ENCODE peak calls at places on chromosome 13, in six cellular contexts. V, P, E, D, B and U are unnamed samples.

GRCh38 chr13:30002577-30002976 is 152.2 kb upstream of the UBL3 start:
- DNase-seq in D (no peak), V (peak; percentile 60), E (no peak), P (no peak), B (peak; percentile 65), U (no peak)

GRCh38 chr13:28744091-28744536 is 25.3 kb upstream of the SLC46A3 start:
- DNase-seq in P (peak; percentile 8), V (no peak), D (no peak), E (peak; percentile 58), B (peak; percentile 90), U (no peak)

GRCh38 chr13:112256716-112257497 is 119.2 kb upstream of the SPACA7 start:
- DNase-seq in P (no peak), V (no peak), D (no peak), E (no peak), B (no peak), U (no peak)

GRCh38 chr13:78978381-78978998 is 319.5 kb upstream of the OBI1 start:
- DNase-seq in B (peak; percentile 81), V (peak; percentile 17), P (peak; percentile 52), D (peak; percentile 25), E (no peak), U (no peak)

GRCh38 chr13:50198508-50198907 is 183.3 kb downstream of the KCNRG start:
- DNase-seq in B (peak; percentile 95), P (no peak), D (no peak), E (no peak), V (no peak), U (no peak)

GRCh38 chr13:49052801-49053200 is 77.1 kb downstream of the FNDC3A start:
- DNase-seq in D (no peak), V (no peak), B (peak; percentile 70), E (no peak), P (no peak), U (no peak)

GRCh38 chr13:23715092-23715761 is 145.0 kb downstream of the TNFRSF19 start:
- DNase-seq in V (no peak), E (no peak), P (no peak), B (no peak), D (no peak), U (no peak)

GRCh38 chr13:20943519-20944012 is 41.0 kb upstream of the XPO4 start:
- DNase-seq in E (peak; percentile 84), V (peak; percentile 95), D (peak; percentile 86), P (peak; percentile 85), B (peak; percentile 98), U (peak; percentile 62)

GRCh38 chr13:33519561-33520479 is 234.3 kb upstream of the STARD13 start:
- DNase-seq in P (no peak), E (no peak), V (peak; percentile 86), B (peak; percentile 87), D (no peak), U (no peak)

GRCh38 chr13:50156140-50156539 is 140.9 kb downstream of the KCNRG start:
- DNase-seq in P (no peak), E (no peak), B (peak; percentile 72), V (peak; percentile 28), D (no peak), U (no peak)

GRCh38 chr13:40813662-40814454 is 24.4 kb downstream of the SLC25A15 start:
- DNase-seq in E (peak; percentile 44), D (no peak), B (peak; percentile 55), V (no peak), P (no peak), U (no peak)

GRCh38 chr13:96089749-96090239 is at the start of gene HS6ST3:
- DNase-seq in B (peak; percentile 9), E (peak; percentile 79), D (peak; percentile 73), V (no peak), P (peak; percentile 40), U (no peak)

GRCh38 chr13:20616059-20616797 is 49.3 kb downstream of the IFT88 start:
- DNase-seq in E (no peak), V (peak; percentile 72), D (no peak), P (no peak), B (peak; percentile 92), U (no peak)

GRCh38 chr13:72368031-72368430 is 359.4 kb downstream of the MZT1 start:
- DNase-seq in E (no peak), P (no peak), D (no peak), V (no peak), B (no peak), U (no peak)

GRCh38 chr13:99067160-99067985 is 89.5 kb upstream of the DOCK9 start:
- DNase-seq in V (peak; percentile 43), D (no peak), E (no peak), B (peak; percentile 91), P (no peak), U (no peak)

GRCh38 chr13:98979012-98979411 is 1.1 kb upstream of the DOCK9 start:
- DNase-seq in D (no peak), P (no peak), B (no peak), E (no peak), V (no peak), U (no peak)

GRCh38 chr13:43411741-43412140 is 375.0 kb downstream of the ENOX1 start:
- DNase-seq in P (no peak), E (no peak), D (no peak), B (no peak), V (no peak), U (no peak)

GRCh38 chr13:93307166-93307565 is 80.6 kb downstream of the GPC6 start:
- DNase-seq in D (no peak), V (no peak), B (no peak), P (no peak), E (no peak), U (no peak)

GRCh38 chr13:30696278-30697176 is 38.8 kb upstream of the ALOX5AP start:
- DNase-seq in D (no peak), E (peak; percentile 47), V (no peak), B (no peak), P (peak; percentile 29), U (no peak)

GRCh38 chr13:85828094-85828684 is 29.0 kb upstream of the SLITRK6 start:
- DNase-seq in E (no peak), V (no peak), P (no peak), B (peak; percentile 35), D (no peak), U (no peak)

GRCh38 chr13:98466634-98467236 is 110.2 kb downstream of the STK24 start:
- DNase-seq in B (peak; percentile 71), D (no peak), P (peak; percentile 83), V (no peak), E (peak; percentile 77), U (no peak)

GRCh38 chr13:47474845-47475244 is 526.2 kb downstream of the SUCLA2 start:
- DNase-seq in D (no peak), E (no peak), P (no peak), V (no peak), B (no peak), U (no peak)

GRCh38 chr13:43095771-43096719 is 72.7 kb downstream of the DNAJC15 start:
- DNase-seq in V (no peak), E (no peak), D (no peak), B (peak; percentile 23), P (no peak), U (no peak)

GRCh38 chr13:40352807-40353562 is 313.5 kb downstream of the FOXO1 start:
- DNase-seq in B (peak; percentile 32), V (no peak), P (no peak), D (no peak), E (no peak), U (no peak)

GRCh38 chr13:32309812-32310706 is 5.1 kb downstream of the ZAR1L start:
- DNase-seq in B (peak; percentile 82), E (peak; percentile 32), D (no peak), V (no peak), P (peak; percentile 11), U (no peak)

GRCh38 chr13:52446265-52446664 is 4.2 kb downstream of the VPS36 start:
- DNase-seq in D (no peak), B (no peak), E (no peak), V (no peak), P (no peak), U (no peak)

GRCh38 chr13:25687622-25688225 is 315.9 kb downstream of the ATP8A2 start:
- DNase-seq in P (no peak), V (no peak), E (no peak), B (no peak), D (no peak), U (no peak)

DNA sequence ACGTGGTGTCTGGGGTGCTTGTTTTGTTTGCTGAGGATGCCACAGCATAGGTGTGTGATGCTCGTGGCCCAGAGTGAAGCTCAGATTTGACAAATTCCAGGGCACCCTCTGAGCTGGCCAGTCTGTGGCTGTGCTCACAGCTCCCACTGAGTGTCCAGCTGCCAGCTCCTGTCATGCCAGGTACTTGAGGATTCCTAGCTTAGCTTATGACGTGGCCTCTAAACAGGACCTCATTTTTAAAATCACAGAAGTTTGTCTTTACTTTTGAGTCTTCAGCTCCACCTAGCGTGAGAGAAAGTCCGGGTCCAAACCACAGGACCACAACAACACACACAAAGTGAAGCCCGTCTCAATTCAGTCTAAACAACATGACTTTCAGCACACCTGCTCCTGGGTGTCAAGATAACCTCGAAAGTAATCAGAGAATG is 117.3 kb downstream of the RAB20 start:
- DNase-seq in B (peak; percentile 76), E (no peak), P (no peak), V (no peak), D (no peak), U (no peak)
- TF ChIP-seq CTCF in B (peak; percentile 41), E (no peak), P (no peak), V (peak; percentile 65), D (no peak), U (no peak)

GRCh38 chr13:42028113-42028799 is 20.2 kb upstream of the DGKH start:
- DNase-seq in E (no peak), B (no peak), V (no peak), P (no peak), D (no peak), U (no peak)

GRCh38 chr13:42017264-42017663 is 31.2 kb upstream of the DGKH start:
- DNase-seq in B (no peak), E (no peak), V (no peak), D (no peak), P (no peak), U (no peak)

GRCh38 chr13:42027286-42027685 is 21.2 kb upstream of the DGKH start:
- DNase-seq in P (no peak), V (no peak), E (no peak), B (no peak), D (no peak), U (no peak)

GRCh38 chr13:42022796-42023493 is 25.5 kb upstream of the DGKH start:
- DNase-seq in E (no peak), B (peak; percentile 56), D (no peak), V (no peak), P (no peak), U (no peak)
- TF ChIP-seq CTCF in E (no peak), B (no peak), D (no peak), V (no peak), P (no peak), U (no peak)

GRCh38 chr13:114146629-114147028 is 14.2 kb upstream of the RASA3 start:
- DNase-seq in V (no peak), D (no peak), E (no peak), B (no peak), P (peak; percentile 53), U (no peak)
- TF ChIP-seq CTCF in V (peak; percentile 29), D (no peak), E (peak; percentile 49), B (peak; percentile 30), P (no peak), U (no peak)

DNA sequence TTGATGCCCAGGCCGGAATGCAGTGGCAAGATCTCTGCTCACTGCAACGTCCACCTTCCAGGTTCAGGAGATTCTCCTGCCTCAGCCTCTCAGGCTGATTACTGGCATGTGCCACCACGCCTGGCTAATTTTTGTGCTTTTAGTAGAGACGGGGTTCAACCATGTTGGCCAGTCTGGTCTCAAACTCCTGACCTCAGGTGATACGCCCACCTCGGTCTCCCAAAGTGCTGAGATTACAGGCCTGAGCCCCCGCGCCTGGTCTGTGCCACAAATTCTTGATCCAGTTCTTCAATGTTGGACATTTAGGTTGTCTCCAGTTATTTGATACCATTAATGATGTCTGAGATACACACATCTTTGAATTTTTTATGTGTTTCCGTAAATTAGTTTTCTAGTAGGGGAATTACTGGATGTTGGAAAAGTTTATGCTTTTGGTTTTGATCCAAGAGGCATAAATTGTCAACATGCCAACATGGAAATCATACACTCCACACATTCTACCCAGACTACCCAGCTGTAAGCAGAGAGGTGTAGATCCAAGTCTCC is 525 bp upstream of the COG3 start:
- DNase-seq in V (no peak), P (no peak), D (no peak), B (no peak), E (no peak), U (no peak)
- TF ChIP-seq CTCF in V (peak; percentile 39), P (no peak), D (no peak), B (peak; percentile 51), E (no peak), U (peak; percentile 38)